ENCODE peak calls at places on chromosomes 2 and 18, in ten cellular contexts. T is tibial artery, Z is uterus, R is Peyer's patch, V is left ventricle myocardium inferior, E is AG04450, B is thyroid gland, S is GM23248, L is heart left ventricle, A is fibroblast of lung. G is an unnamed sample.

GRCh38 chr2:242020196-242021004 is 150.9 kb downstream of the RTP5 start:
- DNase-seq in T (peak; percentile 48), A (peak; percentile 19), V (peak; percentile 52), B (no peak), L (no peak), Z (peak; percentile 58), R (no peak), E (no peak), S (peak; percentile 52), G (peak; percentile 75)

GRCh38 chr18:78984941-78985784 is 5.5 kb downstream of the SALL3 start:
- DNase-seq in T (no peak), S (no peak), L (no peak), B (no peak), E (no peak), Z (no peak), A (no peak), R (no peak), V (no peak), G (no peak)

GRCh38 chr2:163735692-163736432 is at the start of gene FIGN:
- DNase-seq in Z (peak; percentile 66), S (peak; percentile 91), B (peak; percentile 80), T (peak; percentile 90), L (peak; percentile 67), E (peak; percentile 69), A (peak; percentile 95), V (peak; percentile 81), R (no peak), G (peak; percentile 93)

GRCh38 chr2:151946856-151947523 is 118.8 kb upstream of the ARL5A start:
- DNase-seq in E (no peak), L (peak; percentile 40), Z (peak; percentile 18), S (peak; percentile 47), V (no peak), T (peak; percentile 69), B (peak; percentile 56), R (peak; percentile 29), A (no peak), G (no peak)

GRCh38 chr2:207163053-207163814 is 2.5 kb downstream of the KLF7 start:
- DNase-seq in A (peak; percentile 89), B (peak; percentile 60), V (no peak), E (peak; percentile 76), L (no peak), R (no peak), T (no peak), Z (peak; percentile 64), S (peak; percentile 96), G (peak; percentile 68)

GRCh38 chr2:37766087-37766486 is 94.6 kb upstream of the CDC42EP3 start:
- DNase-seq in A (peak; percentile 32), S (peak; percentile 35), R (no peak), B (no peak), L (no peak), E (no peak), Z (no peak), T (no peak), V (no peak), G (no peak)

GRCh38 chr2:119702918-119703401 is 24.0 kb downstream of the TMEM177 start:
- DNase-seq in A (peak; percentile 57), S (peak; percentile 81), E (no peak), B (peak; percentile 74), Z (peak; percentile 57), R (peak; percentile 58), T (peak; percentile 75), L (peak; percentile 66), V (peak; percentile 58), G (peak; percentile 78)

GRCh38 chr2:111662771-111663470 is 221.1 kb downstream of the ANAPC1 start:
- DNase-seq in Z (no peak), L (no peak), V (no peak), R (no peak), A (peak; percentile 22), B (no peak), S (peak; percentile 24), E (no peak), T (no peak), G (no peak)

GRCh38 chr2:21381421-21381820 is 257.7 kb downstream of the TDRD15 start:
- DNase-seq in S (no peak), Z (no peak), V (no peak), L (no peak), T (no peak), E (peak; percentile 7), B (no peak), R (no peak), A (peak; percentile 72), G (no peak)

GRCh38 chr2:156999657-157000056 is 257.8 kb upstream of the GALNT5 start:
- DNase-seq in R (no peak), T (no peak), Z (no peak), S (no peak), A (no peak), B (no peak), V (no peak), L (no peak), E (no peak), G (no peak)

GRCh38 chr2:221370076-221370941 is 201.8 kb downstream of the EPHA4 start:
- DNase-seq in E (no peak), B (no peak), A (no peak), R (no peak), T (no peak), L (no peak), S (no peak), Z (no peak), V (no peak), G (no peak)

GRCh38 chr2:71700880-71701397 is 247.6 kb downstream of the DYSF start:
- DNase-seq in V (peak; percentile 84), A (no peak), L (peak; percentile 83), R (no peak), B (peak; percentile 90), E (no peak), Z (peak; percentile 21), T (peak; percentile 91), S (peak; percentile 80), G (peak; percentile 94)

GRCh38 chr2:151907286-151907932 is 79.2 kb upstream of the ARL5A start:
- DNase-seq in Z (no peak), B (no peak), E (no peak), L (no peak), A (no peak), T (no peak), V (no peak), R (no peak), S (no peak), G (no peak)

GRCh38 chr2:226464380-226464779 is 335.2 kb downstream of the IRS1 start:
- DNase-seq in L (no peak), T (no peak), V (no peak), E (no peak), A (no peak), B (no peak), S (no peak), Z (no peak), R (no peak), G (no peak)

GRCh38 chr2:127671557-127672302 is 3.6 kb downstream of the LIMS2 start:
- DNase-seq in T (no peak), Z (no peak), L (no peak), B (no peak), V (no peak), R (no peak), A (no peak), E (no peak), S (no peak), G (no peak)

GRCh38 chr2:112165296-112165695 is 27.1 kb downstream of the FBLN7 start:
- DNase-seq in B (no peak), A (no peak), L (no peak), R (no peak), T (peak; percentile 38), V (no peak), E (no peak), Z (no peak), S (no peak), G (no peak)

GRCh38 chr2:219451626-219452360 is 17.1 kb downstream of the SPEG start:
- DNase-seq in L (peak; percentile 77), A (peak; percentile 19), E (no peak), T (peak; percentile 97), Z (peak; percentile 88), B (no peak), V (peak; percentile 65), R (no peak), S (no peak), G (peak; percentile 88)

GRCh38 chr2:132597831-132598230 is 72.2 kb downstream of the LYPD1 start:
- DNase-seq in R (no peak), A (no peak), E (no peak), B (no peak), S (no peak), T (no peak), V (no peak), Z (no peak), L (no peak), G (no peak)

GRCh38 chr2:231369580-231370428 is 25.7 kb upstream of the B3GNT7 start:
- DNase-seq in Z (no peak), B (no peak), S (no peak), L (peak; percentile 68), A (no peak), T (no peak), V (peak; percentile 60), E (no peak), R (no peak), G (no peak)
- H3K27ac ChIP-seq in Z (no peak overlapping the region), B (no peak overlapping the region), S (no peak overlapping the region), L (peak overlapping the region; percentile 64), A (no peak overlapping the region), T (no peak overlapping the region), V (peak overlapping the region; percentile 69), E (no peak overlapping the region), R (no peak overlapping the region), G (no peak overlapping the region)

GRCh38 chr2:65576278-65576677 is 143.9 kb upstream of the SPRED2 start:
- DNase-seq in R (no peak), B (no peak), T (no peak), S (no peak), E (no peak), A (no peak), Z (no peak), V (no peak), L (no peak), G (no peak)
- H3K27ac ChIP-seq in R (no peak overlapping the region), B (no peak overlapping the region), T (peak overlapping the region; percentile 43), S (peak overlapping the region; percentile 68), E (peak overlapping the region; percentile 90), A (peak overlapping the region; percentile 87), Z (no peak overlapping the region), V (no peak overlapping the region), L (no peak overlapping the region), G (no peak overlapping the region)

GRCh38 chr2:205755923-205756322 is 73.6 kb downstream of the NRP2 start:
- DNase-seq in Z (no peak), E (no peak), L (peak; percentile 26), S (peak; percentile 21), V (no peak), B (no peak), A (peak; percentile 34), T (peak; percentile 86), R (no peak), G (no peak)
- H3K27ac ChIP-seq in Z (peak overlapping the region; percentile 89), E (peak overlapping the region; percentile 22), L (peak overlapping the region; percentile 44), S (no peak overlapping the region), V (peak overlapping the region; percentile 64), B (peak overlapping the region; percentile 34), A (no peak overlapping the region), T (peak overlapping the region; percentile 82), R (peak overlapping the region; percentile 75), G (peak overlapping the region; percentile 10)

DNA sequence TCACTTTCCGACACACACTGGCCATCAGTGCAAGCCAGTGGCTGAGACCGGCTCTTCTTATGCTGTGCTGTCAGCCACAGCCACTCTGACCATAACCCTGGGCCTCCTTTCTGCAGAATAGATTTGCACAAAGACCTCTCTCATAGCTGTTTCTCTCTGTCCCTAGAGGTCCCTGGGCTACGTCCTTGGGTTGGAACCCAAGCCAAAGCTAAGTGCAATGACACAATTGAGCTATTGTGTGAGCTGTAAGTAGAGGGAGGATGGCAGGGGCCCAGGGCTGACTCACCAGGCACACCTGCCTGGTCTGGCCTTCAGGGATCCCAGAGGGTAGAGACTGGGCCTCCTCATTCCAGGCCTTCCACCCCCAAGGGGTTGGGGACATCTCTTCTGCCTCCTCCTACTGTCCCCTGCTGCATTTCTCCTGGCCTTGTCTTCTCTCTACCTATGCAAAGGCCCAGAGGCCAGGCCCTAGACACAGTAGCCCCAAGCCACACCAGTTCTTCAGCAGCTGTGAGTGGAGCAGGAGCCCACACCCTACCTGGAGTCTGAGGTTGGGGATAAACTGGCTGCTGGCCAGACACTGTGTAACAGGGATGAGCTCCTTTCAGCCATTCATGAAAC is 174.6 kb downstream of the NCK2 start:
- DNase-seq in A (no peak), E (no peak), V (peak; percentile 70), T (no peak), Z (no peak), B (peak; percentile 13), R (no peak), L (peak; percentile 78), S (no peak), G (peak; percentile 89)
- H3K27ac ChIP-seq in A (no peak overlapping the region), E (no peak overlapping the region), V (peak overlapping the region; percentile 58), T (no peak overlapping the region), Z (no peak overlapping the region), B (no peak overlapping the region), R (no peak overlapping the region), L (no peak overlapping the region), S (no peak overlapping the region), G (no peak overlapping the region)